ENCODE peak calls at places on chromosomes 2 and 18, in seven cellular contexts. S is Panc1, H is RWPE1, R is HepG2, B is neural crest cell, K is GM12865, D is AG04449. I is an unnamed sample.
A peak's percentile ranks its signal among the peaks of the same experiment; 100 is the strongest.

GRCh38 chr18:69399253-69399652 is 1.4 kb upstream of the DOK6 start:
- DNase-seq in S (no peak), H (no peak), R (no peak), B (no peak), K (no peak), D (no peak), I (no peak)

GRCh38 chr2:216622526-216622925 is 10.7 kb upstream of the IGFBP2 start:
- DNase-seq in S (no peak), H (no peak), R (no peak), B (no peak), K (no peak), D (no peak), I (no peak)

GRCh38 chr18:63850010-63850409 is 37.5 kb upstream of the SERPINB2 start:
- DNase-seq in S (no peak), H (peak; percentile 38), R (peak; percentile 41), B (peak; percentile 35), K (peak; percentile 41), D (no peak), I (peak; percentile 59)

GRCh38 chr2:72994991-72995380 is 76.5 kb downstream of the SFXN5 start:
- DNase-seq in S (no peak), H (no peak), R (no peak), B (no peak), K (no peak), D (no peak), I (no peak)

GRCh38 chr2:68708629-68709028 is 26.0 kb upstream of the ARHGAP25 start:
- DNase-seq in S (no peak), H (no peak), R (no peak), B (no peak), K (no peak), D (no peak), I (no peak)

GRCh38 chr2:158006961-158007664 is 94.6 kb upstream of the UPP2 start:
- DNase-seq in S (no peak), H (no peak), R (no peak), B (no peak), K (peak; percentile 35), D (no peak), I (no peak)

GRCh38 chr18:8261651-8262091 is 347.6 kb upstream of the RAB12 start:
- DNase-seq in S (no peak), H (no peak), R (no peak), B (no peak), K (no peak), D (no peak), I (no peak)

GRCh38 chr2:154264024-154264423 is 392.3 kb downstream of the GALNT13 start:
- DNase-seq in S (no peak), H (peak; percentile 80), R (no peak), B (no peak), K (no peak), D (no peak), I (no peak)

GRCh38 chr2:44804406-44805235 is 136.9 kb upstream of the SIX3 start:
- DNase-seq in S (no peak), H (no peak), R (no peak), B (no peak), K (no peak), D (no peak), I (no peak)

GRCh38 chr2:28269019-28269784 is 123.5 kb upstream of the FOSL2 start:
- DNase-seq in S (no peak), H (peak; percentile 70), R (peak; percentile 49), B (no peak), K (no peak), D (no peak), I (no peak)

GRCh38 chr2:153163055-153163454 is 315.5 kb downstream of the RPRM start:
- DNase-seq in S (peak; percentile 15), H (no peak), R (peak; percentile 76), B (peak; percentile 34), K (peak; percentile 54), D (no peak), I (no peak)

GRCh38 chr18:54923339-54923956 is 35.8 kb downstream of the CCDC68 start:
- DNase-seq in S (no peak), H (no peak), R (peak; percentile 13), B (no peak), K (no peak), D (no peak), I (no peak)

GRCh38 chr2:10821291-10821690 is 8.7 kb upstream of the PDIA6 start:
- DNase-seq in S (no peak), H (no peak), R (no peak), B (no peak), K (no peak), D (no peak), I (no peak)

GRCh38 chr18:2654828-2655152 is 736 bp upstream of the SMCHD1 start:
- DNase-seq in S (no peak), H (peak; percentile 30), R (no peak), B (no peak), K (no peak), D (no peak), I (no peak)

GRCh38 chr2:1804865-1805264 is 60.5 kb upstream of the PXDN start:
- DNase-seq in S (no peak), H (no peak), R (no peak), B (no peak), K (no peak), D (no peak), I (no peak)

GRCh38 chr2:157785866-157786662 is 90.1 kb downstream of the ACVR1 start:
- DNase-seq in S (no peak), H (peak; percentile 50), R (no peak), B (no peak), K (no peak), D (no peak), I (no peak)

GRCh38 chr18:28831908-28832307 is 655.0 kb upstream of the CDH2 start:
- DNase-seq in S (no peak), H (no peak), R (no peak), B (no peak), K (no peak), D (no peak), I (no peak)

GRCh38 chr18:58335223-58335622 is 291.2 kb downstream of the NEDD4L start:
- DNase-seq in S (no peak), H (no peak), R (no peak), B (no peak), K (no peak), D (no peak), I (peak; percentile 58)

GRCh38 chr2:126761981-126762878 is 106.3 kb downstream of the GYPC start:
- DNase-seq in S (no peak), H (no peak), R (no peak), B (no peak), K (peak; percentile 43), D (no peak), I (no peak)

GRCh38 chr2:72144746-72145657 is 2.7 kb downstream of the CYP26B1 start:
- DNase-seq in S (no peak), H (peak; percentile 93), R (peak; percentile 24), B (no peak), K (no peak), D (no peak), I (peak; percentile 57)

GRCh38 chr2:61510674-61511671 is 27.2 kb downstream of the XPO1 start:
- DNase-seq in S (no peak), H (no peak), R (no peak), B (no peak), K (no peak), D (no peak), I (no peak)

GRCh38 chr2:13681936-13682335 is 950.6 kb upstream of the LRATD1 start:
- DNase-seq in S (no peak), H (no peak), R (no peak), B (no peak), K (no peak), D (no peak), I (no peak)

GRCh38 chr18:77754475-77755044 is 504.9 kb downstream of the GALR1 start:
- DNase-seq in S (no peak), H (no peak), R (no peak), B (no peak), K (no peak), D (no peak), I (no peak)

GRCh38 chr2:202165945-202166344 is 72.5 kb downstream of the SUMO1 start:
- DNase-seq in S (no peak), H (no peak), R (no peak), B (no peak), K (no peak), D (no peak), I (no peak)

GRCh38 chr2:174051741-174052638 is 86.8 kb upstream of the SP3 start:
- DNase-seq in S (no peak), H (peak; percentile 65), R (peak; percentile 94), B (no peak), K (no peak), D (no peak), I (no peak)

GRCh38 chr2:42360890-42361727 is at the start of gene COX7A2L:
- DNase-seq in S (peak; percentile 93), H (peak; percentile 98), R (peak; percentile 96), B (peak; percentile 97), K (peak; percentile 97), D (peak; percentile 82), I (peak; percentile 97)
- TF ChIP-seq CTCF in S (peak; percentile 65), H (peak; percentile 61), R (peak; percentile 82), B (no peak), K (peak; percentile 14), D (peak; percentile 40), I (no peak)

GRCh38 chr2:80288576-80288975 is 16.0 kb downstream of the LRRTM1 start:
- DNase-seq in S (no peak), H (no peak), R (no peak), B (no peak), K (no peak), D (no peak), I (no peak)
- TF ChIP-seq CTCF in S (no peak), H (no peak), R (no peak), B (no peak), K (no peak), D (no peak), I (no peak)

GRCh38 chr2:233208382-233209116 is 42.9 kb upstream of the ATG16L1 start:
- DNase-seq in S (no peak), H (peak; percentile 36), R (peak; percentile 59), B (no peak), K (no peak), D (no peak), I (no peak)
- TF ChIP-seq CTCF in S (no peak), H (no peak), R (peak; percentile 13), B (no peak), K (no peak), D (no peak), I (no peak)

DNA sequence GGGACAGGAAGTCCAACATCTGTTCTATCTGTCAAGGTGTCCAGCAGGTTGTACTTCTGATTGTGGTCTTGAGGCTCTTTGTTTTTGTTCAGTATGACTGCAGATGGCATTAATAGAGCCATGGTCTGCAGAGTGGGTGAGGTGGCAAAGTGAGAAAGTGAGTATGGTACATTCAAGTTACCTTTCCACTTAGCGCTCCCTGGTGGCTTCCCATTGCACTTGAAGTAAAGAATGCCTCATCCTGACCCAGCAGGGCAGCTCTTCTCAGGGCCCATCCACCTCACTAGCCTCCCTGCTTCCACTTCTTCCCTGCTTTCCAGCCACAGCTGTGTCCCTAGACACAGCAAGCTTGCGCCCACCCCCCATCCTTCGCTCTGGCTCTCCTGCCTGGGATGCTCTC is 148.0 kb upstream of the ALPP start:
- DNase-seq in S (no peak), H (no peak), R (peak; percentile 39), B (peak; percentile 8), K (peak; percentile 57), D (no peak), I (peak; percentile 36)
- TF ChIP-seq CTCF in S (peak; percentile 47), H (no peak), R (peak; percentile 62), B (peak; percentile 25), K (peak; percentile 35), D (peak; percentile 33), I (no peak)

DNA sequence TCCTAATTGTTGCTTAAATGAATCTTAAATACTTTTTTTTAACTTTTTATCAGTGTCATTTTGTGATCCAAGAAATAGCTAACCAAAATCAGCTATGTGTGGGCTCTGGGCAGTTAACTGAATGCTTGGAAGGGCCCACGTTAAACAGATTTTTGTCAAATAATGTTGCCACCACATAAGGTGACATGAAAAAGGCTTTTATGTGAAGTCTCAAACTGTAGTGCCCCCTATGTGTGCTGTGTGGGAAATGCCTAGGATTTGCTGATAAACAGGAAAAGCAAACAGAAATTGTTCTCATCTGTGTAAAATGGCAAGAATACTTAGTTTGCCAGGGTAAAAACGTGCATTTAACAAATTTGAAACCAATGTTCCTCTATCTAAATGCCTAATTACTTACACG is 242.2 kb downstream of the ZNF516 start:
- DNase-seq in S (no peak), H (no peak), R (no peak), B (no peak), K (peak; percentile 25), D (no peak), I (no peak)
- TF ChIP-seq CTCF in S (peak; percentile 64), H (peak; percentile 21), R (peak; percentile 38), B (peak; percentile 65), K (peak; percentile 38), D (peak; percentile 5), I (peak; percentile 80)

I was measured in glutamatergic neuron.